ENCODE peak calls at places on chromosomes 6 and 20, in six cellular contexts. O is MM.1S; P is CD4-positive, alpha-beta memory T cell; B is CD8-positive, alpha-beta memory T cell; H is neuronal stem cell; E is HCT116. T is an unnamed sample.
A peak's percentile ranks its signal among the peaks of the same experiment; 100 is the strongest.

GRCh38 chr6:149112976-149113375 is 204.5 kb upstream of the TAB2 start:
- DNase-seq in O (no peak), P (no peak), B (no peak), H (no peak), E (no peak), T (no peak)

GRCh38 chr20:63360850-63361497 is at the start of gene CHRNA4:
- DNase-seq in O (no peak), P (no peak), B (no peak), H (no peak), E (no peak), T (no peak)

GRCh38 chr20:6362245-6362644 is 239.4 kb upstream of the FERMT1 start:
- DNase-seq in O (no peak), P (no peak), B (no peak), H (no peak), E (no peak), T (no peak)

GRCh38 chr6:15763827-15764226 is 101.0 kb upstream of the DTNBP1 start:
- DNase-seq in O (no peak), P (no peak), B (no peak), H (no peak), E (peak; percentile 27), T (no peak)

GRCh38 chr6:146546440-146546839 is 2.8 kb downstream of the RAB32 start:
- DNase-seq in O (no peak), P (no peak), B (no peak), H (no peak), E (no peak), T (no peak)

GRCh38 chr20:59937150-59937549 is 3.0 kb downstream of the PPP1R3D start:
- DNase-seq in O (no peak), P (no peak), B (no peak), H (no peak), E (no peak), T (no peak)

GRCh38 chr6:38215225-38215624 is 395.7 kb downstream of the ZFAND3 start:
- DNase-seq in O (no peak), P (no peak), B (no peak), H (no peak), E (no peak), T (no peak)

GRCh38 chr6:85516168-85516567 is 66.3 kb downstream of the NT5E start:
- DNase-seq in O (no peak), P (no peak), B (no peak), H (no peak), E (no peak), T (no peak)

GRCh38 chr20:19549896-19550295 is 208.2 kb upstream of the RIN2 start:
- DNase-seq in O (no peak), P (no peak), B (no peak), H (no peak), E (no peak), T (no peak)

GRCh38 chr20:47934761-47935160 is 149.5 kb upstream of the SULF2 start:
- DNase-seq in O (peak; percentile 63), P (no peak), B (no peak), H (no peak), E (no peak), T (no peak)

GRCh38 chr6:87671555-87672029 is 30.4 kb downstream of the AKIRIN2 start:
- DNase-seq in O (no peak), P (no peak), B (no peak), H (no peak), E (no peak), T (no peak)

GRCh38 chr6:93176070-93176469 is 243.3 kb downstream of the EPHA7 start:
- DNase-seq in O (peak; percentile 21), P (no peak), B (no peak), H (no peak), E (no peak), T (no peak)

DNA sequence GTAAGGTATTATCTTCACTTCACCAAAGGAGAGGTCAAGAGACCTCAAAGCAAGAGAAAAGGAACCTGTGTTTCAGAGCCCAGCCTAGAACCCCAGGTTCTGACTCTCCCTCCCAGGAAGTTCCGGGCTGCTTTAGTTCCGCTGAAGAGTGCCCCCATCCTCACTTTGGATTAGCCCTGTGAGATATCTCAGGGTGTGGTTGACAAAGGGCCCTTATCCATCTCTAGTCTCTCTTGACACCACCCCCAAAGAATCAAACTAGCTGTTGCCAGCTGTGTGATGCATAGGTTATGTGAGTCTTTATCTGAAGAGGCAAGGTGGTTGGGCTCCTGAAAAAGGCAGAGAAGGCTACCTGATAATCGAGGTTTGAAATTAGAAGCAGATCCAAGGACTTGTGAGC is 20.6 kb downstream of the BRPF3 start:
- DNase-seq in O (no peak), P (no peak), B (no peak), H (no peak), E (no peak), T (peak; percentile 75)
- H3K36me3 ChIP-seq in O (peaks cover 3% of the 10 kb centered on the region), P (peaks cover 50% of the 10 kb centered on the region), B (peaks cover 47% of the 10 kb centered on the region), H (peaks cover 97% of the 10 kb centered on the region), E (peaks cover 23% of the 10 kb centered on the region), T (peaks cover 67% of the 10 kb centered on the region)

GRCh38 chr6:42690872-42691271 is 31.5 kb downstream of the PRPH2 start:
- DNase-seq in O (no peak), P (no peak), B (no peak), H (no peak), E (no peak), T (no peak)

GRCh38 chr6:42689371-42689770 is 33.0 kb downstream of the PRPH2 start:
- DNase-seq in O (no peak), P (no peak), B (no peak), H (no peak), E (no peak), T (no peak)

GRCh38 chr6:42693725-42694323 is 28.6 kb downstream of the PRPH2 start:
- DNase-seq in O (no peak), P (peak; percentile 27), B (peak; percentile 16), H (no peak), E (no peak), T (no peak)

GRCh38 chr6:42692151-42692911 is 30.1 kb downstream of the PRPH2 start:
- DNase-seq in O (no peak), P (no peak), B (no peak), H (no peak), E (peak; percentile 64), T (no peak)

GRCh38 chr6:42690151-42690702 is 32.2 kb downstream of the PRPH2 start:
- DNase-seq in O (no peak), P (no peak), B (no peak), H (no peak), E (no peak), T (no peak)
- H3K36me3 ChIP-seq in O (peaks cover 4% of the 10 kb centered on the region), P (peaks cover 37% of the 10 kb centered on the region), B (peaks cover 34% of the 10 kb centered on the region), H (peaks cover 84% of the 10 kb centered on the region), E (peaks cover 8% of the 10 kb centered on the region), T (peaks cover 69% of the 10 kb centered on the region)

GRCh38 chr6:165317723-165318122 is 8.3 kb upstream of the C6orf118 start:
- DNase-seq in O (no peak), P (no peak), B (no peak), H (no peak), E (no peak), T (no peak)
- H3K36me3 ChIP-seq in O (no peaks in the 10 kb centered on the region), P (no peaks in the 10 kb centered on the region), B (no peaks in the 10 kb centered on the region), H (no peaks in the 10 kb centered on the region), E (no peaks in the 10 kb centered on the region), T (no peaks in the 10 kb centered on the region)

DNA sequence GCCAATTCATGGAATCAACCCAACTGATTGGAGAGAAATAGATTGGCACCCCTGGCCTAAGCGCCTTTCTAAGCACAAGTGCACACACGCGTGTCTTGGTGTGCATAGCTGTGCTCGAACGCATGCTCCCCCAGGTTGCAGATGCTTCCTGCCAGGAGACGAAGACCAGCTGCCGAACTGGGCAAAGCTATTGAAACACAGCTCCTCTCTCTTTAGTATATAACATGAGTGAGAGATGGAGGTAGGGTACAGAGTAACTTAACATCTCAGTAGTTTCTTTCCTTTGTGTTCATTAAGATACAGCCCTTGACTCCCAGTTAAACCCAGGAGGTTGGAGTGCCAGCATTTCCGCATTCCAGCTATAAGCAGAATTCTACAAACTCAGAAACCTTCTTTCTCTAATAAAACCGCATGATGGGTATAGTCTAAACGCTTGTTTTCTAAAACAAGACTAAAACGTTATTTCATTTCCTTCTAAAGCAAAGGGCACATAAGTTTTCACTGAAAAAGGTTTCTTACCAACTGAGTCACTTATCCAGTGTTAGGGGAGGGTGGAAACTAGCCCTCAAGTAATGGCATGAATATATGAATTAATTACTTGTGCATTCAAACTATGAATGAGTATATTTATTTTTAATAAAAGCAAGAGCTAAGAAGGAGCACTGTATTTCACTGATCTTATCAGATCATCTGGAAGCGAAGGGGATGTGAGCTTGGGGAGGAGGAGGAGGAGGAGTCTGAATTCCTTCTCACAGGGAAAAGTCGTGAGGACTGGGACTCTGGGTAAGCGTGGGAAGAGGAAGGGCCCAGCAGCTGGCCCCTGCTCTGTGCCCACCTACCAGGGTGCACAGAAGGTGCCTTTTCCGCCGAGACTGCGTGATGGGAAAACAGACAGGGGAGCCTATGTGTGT is 179.2 kb downstream of the TMEM242 start:
- DNase-seq in O (no peak), P (no peak), B (no peak), H (no peak), E (no peak), T (no peak)
- H3K36me3 ChIP-seq in O (no peaks in the 10 kb centered on the region), P (peaks cover 8% of the 10 kb centered on the region), B (no peaks in the 10 kb centered on the region), H (peaks cover 34% of the 10 kb centered on the region), E (no peaks in the 10 kb centered on the region), T (peaks cover 9% of the 10 kb centered on the region)

GRCh38 chr6:24874128-24874527 is 61.6 kb downstream of the RIPOR2 start:
- DNase-seq in O (no peak), P (no peak), B (no peak), H (no peak), E (no peak), T (no peak)

GRCh38 chr6:24868765-24869164 is 67.0 kb downstream of the RIPOR2 start:
- DNase-seq in O (no peak), P (no peak), B (no peak), H (no peak), E (no peak), T (no peak)

GRCh38 chr6:24874776-24875175 is 61.0 kb downstream of the RIPOR2 start:
- DNase-seq in O (no peak), P (no peak), B (no peak), H (no peak), E (no peak), T (no peak)

GRCh38 chr6:24876496-24877465 is 59.0 kb downstream of the RIPOR2 start:
- DNase-seq in O (no peak), P (no peak), B (no peak), H (no peak), E (no peak), T (no peak)

GRCh38 chr6:24872769-24873168 is 63.0 kb downstream of the RIPOR2 start:
- DNase-seq in O (no peak), P (no peak), B (no peak), H (peak; percentile 43), E (no peak), T (no peak)
- H3K36me3 ChIP-seq in O (no peaks in the 10 kb centered on the region), P (peaks cover 87% of the 10 kb centered on the region), B (peaks cover 79% of the 10 kb centered on the region), H (peaks cover 21% of the 10 kb centered on the region), E (no peaks in the 10 kb centered on the region), T (no peaks in the 10 kb centered on the region)

DNA sequence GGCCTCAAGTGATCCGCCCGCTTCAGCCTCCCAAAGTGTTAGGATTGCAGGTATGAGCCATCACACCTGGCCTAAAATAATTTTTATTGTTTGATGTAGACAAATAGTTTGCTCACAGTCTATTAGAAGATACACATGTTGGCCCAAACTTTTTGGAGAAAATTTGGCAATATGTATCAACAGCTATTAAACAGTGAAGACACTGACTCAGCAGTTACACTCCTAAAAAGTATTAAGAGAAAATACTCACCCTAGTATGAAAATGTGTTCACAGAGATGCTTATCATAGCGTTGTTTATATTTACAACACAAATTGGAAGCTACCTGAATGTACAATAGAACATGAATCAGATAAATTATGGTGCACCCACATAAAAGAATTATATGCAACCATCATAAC is 173.1 kb downstream of the WDR27 start:
- DNase-seq in O (no peak), P (no peak), B (no peak), H (no peak), E (no peak), T (no peak)
- H3K36me3 ChIP-seq in O (no peaks in the 10 kb centered on the region), P (no peaks in the 10 kb centered on the region), B (no peaks in the 10 kb centered on the region), H (no peaks in the 10 kb centered on the region), E (no peaks in the 10 kb centered on the region), T (no peaks in the 10 kb centered on the region)

T was measured in K562.